ENCODE peak calls at places on chromosome 16, in six cellular contexts. One of them, this sample, is unnamed.

GRCh38 chr16:69600202-69600601 is 34.4 kb downstream of the NFAT5 start:
- DNase-seq in skeletal muscle cell: no peak
- DNase-seq in activated naive CD8-positive, alpha-beta T cell treated with anti-CD3 and anti-CD28 coated beads for 36 hours: no peak
- DNase-seq in OCI-M1: peak; percentile 31
- DNase-seq in activated T-helper 1 cell treated with anti-CD3 and anti-CD28 coated beads, Interleukin-2, amount 50 U/mL, for 16 hours: no peak
- DNase-seq in foreskin fibroblast: no peak
- DNase-seq in this sample: no peak

GRCh38 chr16:23803591-23804123 is 32.1 kb upstream of the PRKCB start:
- DNase-seq in activated naive CD8-positive, alpha-beta T cell treated with anti-CD3 and anti-CD28 coated beads for 36 hours: peak; percentile 75
- DNase-seq in foreskin fibroblast: peak; percentile 4
- DNase-seq in skeletal muscle cell: no peak
- DNase-seq in OCI-M1: peak; percentile 93
- DNase-seq in activated T-helper 1 cell treated with anti-CD3 and anti-CD28 coated beads, Interleukin-2, amount 50 U/mL, for 16 hours: peak; percentile 39
- DNase-seq in this sample: peak; percentile 48

GRCh38 chr16:67412294-67412693 is 4.0 kb downstream of the ZDHHC1 start:
- DNase-seq in OCI-M1: no peak
- DNase-seq in skeletal muscle cell: no peak
- DNase-seq in activated T-helper 1 cell treated with anti-CD3 and anti-CD28 coated beads, Interleukin-2, amount 50 U/mL, for 16 hours: no peak
- DNase-seq in activated naive CD8-positive, alpha-beta T cell treated with anti-CD3 and anti-CD28 coated beads for 36 hours: no peak
- DNase-seq in foreskin fibroblast: no peak
- DNase-seq in this sample: no peak

GRCh38 chr16:49019081-49019633 is 262.5 kb downstream of the CBLN1 start:
- DNase-seq in foreskin fibroblast: peak; percentile 9
- DNase-seq in activated T-helper 1 cell treated with anti-CD3 and anti-CD28 coated beads, Interleukin-2, amount 50 U/mL, for 16 hours: no peak
- DNase-seq in activated naive CD8-positive, alpha-beta T cell treated with anti-CD3 and anti-CD28 coated beads for 36 hours: no peak
- DNase-seq in OCI-M1: no peak
- DNase-seq in skeletal muscle cell: no peak
- DNase-seq in this sample: no peak

GRCh38 chr16:87068316-87068715 is 248.9 kb downstream of the C16orf95 start:
- DNase-seq in skeletal muscle cell: no peak
- DNase-seq in activated T-helper 1 cell treated with anti-CD3 and anti-CD28 coated beads, Interleukin-2, amount 50 U/mL, for 16 hours: no peak
- DNase-seq in activated naive CD8-positive, alpha-beta T cell treated with anti-CD3 and anti-CD28 coated beads for 36 hours: no peak
- DNase-seq in foreskin fibroblast: no peak
- DNase-seq in OCI-M1: no peak
- DNase-seq in this sample: no peak

GRCh38 chr16:87686697-87687570 is 78.9 kb downstream of the KLHDC4 start:
- DNase-seq in skeletal muscle cell: no peak
- DNase-seq in OCI-M1: no peak
- DNase-seq in activated T-helper 1 cell treated with anti-CD3 and anti-CD28 coated beads, Interleukin-2, amount 50 U/mL, for 16 hours: no peak
- DNase-seq in foreskin fibroblast: peak; percentile 6
- DNase-seq in activated naive CD8-positive, alpha-beta T cell treated with anti-CD3 and anti-CD28 coated beads for 36 hours: no peak
- DNase-seq in this sample: no peak

GRCh38 chr16:81661082-81661481 is 118.0 kb upstream of the PLCG2 start:
- DNase-seq in OCI-M1: no peak
- DNase-seq in activated naive CD8-positive, alpha-beta T cell treated with anti-CD3 and anti-CD28 coated beads for 36 hours: no peak
- DNase-seq in activated T-helper 1 cell treated with anti-CD3 and anti-CD28 coated beads, Interleukin-2, amount 50 U/mL, for 16 hours: no peak
- DNase-seq in foreskin fibroblast: no peak
- DNase-seq in skeletal muscle cell: no peak
- DNase-seq in this sample: no peak

GRCh38 chr16:48000622-48001021 is 155.2 kb downstream of the ABCC12 start:
- DNase-seq in activated T-helper 1 cell treated with anti-CD3 and anti-CD28 coated beads, Interleukin-2, amount 50 U/mL, for 16 hours: no peak
- DNase-seq in OCI-M1: no peak
- DNase-seq in foreskin fibroblast: no peak
- DNase-seq in activated naive CD8-positive, alpha-beta T cell treated with anti-CD3 and anti-CD28 coated beads for 36 hours: no peak
- DNase-seq in skeletal muscle cell: no peak
- DNase-seq in this sample: no peak

GRCh38 chr16:3292604-3293003 is 9.3 kb downstream of the ZNF263 start:
- DNase-seq in OCI-M1: no peak
- DNase-seq in skeletal muscle cell: no peak
- DNase-seq in activated T-helper 1 cell treated with anti-CD3 and anti-CD28 coated beads, Interleukin-2, amount 50 U/mL, for 16 hours: no peak
- DNase-seq in activated naive CD8-positive, alpha-beta T cell treated with anti-CD3 and anti-CD28 coated beads for 36 hours: no peak
- DNase-seq in foreskin fibroblast: peak; percentile 36
- DNase-seq in this sample: no peak